ENCODE peak calls at places on chromosomes 16 and 17, in four cellular contexts. I is K562, F is transverse colon, Y is suprapubic skin. D is an unnamed sample.

GRCh38 chr17:42508426-42509164 is 27.4 kb upstream of the NAGLU start:
- DNase-seq in I (no peak), F (no peak), Y (no peak), D (no peak)

GRCh38 chr17:42287305-42288077 is 807 bp upstream of the STAT5A start:
- DNase-seq in I (peak; percentile 33), F (peak; percentile 56), Y (peak; percentile 77), D (no peak)

GRCh38 chr17:55672585-55673501 is 49.8 kb downstream of the TMEM100 start:
- DNase-seq in I (no peak), F (no peak), Y (no peak), D (no peak)

GRCh38 chr16:7990864-7991263 is 599.4 kb downstream of the TMEM114 start:
- DNase-seq in I (no peak), F (no peak), Y (no peak), D (no peak)

GRCh38 chr17:4072487-4073157 is 70.2 kb downstream of the ZZEF1 start:
- DNase-seq in I (no peak), F (no peak), Y (no peak), D (peak; percentile 23)

GRCh38 chr16:23679274-23679985 is 741 bp downstream of the PLK1 start:
- DNase-seq in I (peak; percentile 89), F (peak; percentile 56), Y (no peak), D (no peak)

GRCh38 chr17:4345569-4345968 is 20.9 kb downstream of the UBE2G1 start:
- DNase-seq in I (no peak), F (no peak), Y (no peak), D (no peak)

GRCh38 chr17:74307984-74308773 is 17.8 kb upstream of the KIF19 start:
- DNase-seq in I (no peak), F (no peak), Y (no peak), D (no peak)

GRCh38 chr17:77312786-77313599 is 172.2 kb downstream of the SEC14L1 start:
- DNase-seq in I (no peak), F (peak; percentile 73), Y (no peak), D (no peak)

GRCh38 chr16:72099377-72099818 is 5.8 kb downstream of the DHX38 start:
- DNase-seq in I (peak; percentile 57), F (peak; percentile 27), Y (no peak), D (no peak)

GRCh38 chr16:26664086-26664485 is 402.6 kb upstream of the C16orf82 start:
- DNase-seq in I (no peak), F (no peak), Y (no peak), D (no peak)

GRCh38 chr17:9645858-9646555 is 690 bp downstream of the USP43 start:
- DNase-seq in I (peak; percentile 12), F (peak; percentile 76), Y (peak; percentile 54), D (peak; percentile 63)

GRCh38 chr17:50052822-50053653 is 2.9 kb upstream of the ITGA3 start:
- DNase-seq in I (peak; percentile 31), F (no peak), Y (no peak), D (peak; percentile 68)

GRCh38 chr17:51668963-51669246 is 408.6 kb downstream of the UTP18 start:
- DNase-seq in I (no peak), F (no peak), Y (no peak), D (no peak)

GRCh38 chr17:77962349-77962748 is 3.8 kb downstream of the TNRC6C start:
- DNase-seq in I (no peak), F (no peak), Y (no peak), D (no peak)

GRCh38 chr17:28956112-28956511 is 4.8 kb upstream of the PHF12 start:
- DNase-seq in I (no peak), F (no peak), Y (no peak), D (no peak)

DNA sequence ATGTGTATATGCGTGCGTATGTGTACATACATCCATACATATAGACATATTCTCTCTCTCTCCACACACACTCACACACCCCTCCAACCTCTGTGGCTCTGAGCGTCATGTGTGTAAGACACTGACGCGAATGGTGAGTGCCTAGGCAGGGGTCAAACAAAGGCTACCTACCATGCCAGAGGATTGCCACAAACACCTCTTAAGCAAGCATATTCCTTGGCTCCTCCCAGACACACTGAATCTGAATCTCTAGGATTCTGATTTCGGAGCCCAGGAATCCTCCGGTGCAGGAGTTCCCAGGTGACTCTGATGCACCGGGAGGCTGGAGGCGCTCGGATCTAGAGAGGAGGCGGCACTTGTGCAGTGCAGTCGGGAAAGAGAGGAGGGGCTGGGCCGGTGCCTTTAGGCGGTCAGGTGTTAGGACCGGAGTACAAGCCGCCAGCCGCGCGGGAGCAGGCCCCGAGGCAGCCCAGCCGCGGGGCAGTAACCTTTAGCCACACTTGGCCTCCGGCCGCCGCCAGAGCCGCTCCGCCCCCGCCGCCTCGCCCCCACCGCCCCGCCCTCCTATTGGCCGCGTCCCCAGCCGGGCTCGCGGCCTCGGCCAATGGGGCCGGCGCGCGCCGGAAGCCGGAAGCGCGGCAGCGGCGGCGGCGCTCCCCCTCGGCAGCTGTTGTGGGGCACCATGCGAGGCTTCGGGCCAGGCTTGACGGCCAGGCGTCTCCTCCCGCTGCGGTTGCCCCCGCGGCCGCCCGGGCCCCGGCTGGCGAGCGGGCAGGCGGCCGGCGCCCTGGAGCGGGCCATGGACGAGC is at the start of gene MLYCD:
- DNase-seq in I (peak; percentile 99), F (peak; percentile 90), Y (peak; percentile 89), D (peak; percentile 71)
- TF ChIP-seq POLR2AphosphoS5 in I (no peak), F (peak; percentile 69), Y (no peak), D (peak; percentile 22)

GRCh38 chr16:31474778-31475738 is 3.1 kb downstream of the TGFB1I1 start:
- DNase-seq in I (no peak), F (no peak), Y (no peak), D (no peak)
- H3K4me1 ChIP-seq in I (peaks cover 62% of the 10 kb centered on the region), F (peaks cover 64% of the 10 kb centered on the region), Y (peaks cover 55% of the 10 kb centered on the region), D (no peaks in the 10 kb centered on the region)

DNA sequence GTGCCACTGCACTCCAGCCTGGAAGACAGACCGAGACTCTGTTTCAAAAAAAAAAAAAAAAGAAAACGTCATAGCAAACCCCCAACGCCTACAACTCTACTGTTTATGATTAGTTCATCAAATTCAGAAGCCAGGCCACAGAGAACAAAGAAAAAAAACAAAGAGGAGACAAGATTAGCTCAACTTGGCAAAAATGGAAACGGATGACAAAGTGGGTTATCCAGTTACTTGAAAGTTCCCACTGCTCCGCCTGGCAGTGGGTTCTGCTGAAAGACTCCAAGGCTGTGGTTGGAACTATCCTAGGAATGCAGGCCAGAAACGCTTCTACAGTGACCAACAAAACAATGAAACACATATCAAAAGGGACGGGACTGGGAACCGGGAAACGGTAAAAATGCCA is 53.1 kb downstream of the MRM3 start:
- DNase-seq in I (no peak), F (no peak), Y (no peak), D (no peak)
- H3K9me3 ChIP-seq in I (no peaks in the 10 kb centered on the region), F (no peaks in the 10 kb centered on the region), Y (no peaks in the 10 kb centered on the region), D (no peaks in the 10 kb centered on the region)

DNA sequence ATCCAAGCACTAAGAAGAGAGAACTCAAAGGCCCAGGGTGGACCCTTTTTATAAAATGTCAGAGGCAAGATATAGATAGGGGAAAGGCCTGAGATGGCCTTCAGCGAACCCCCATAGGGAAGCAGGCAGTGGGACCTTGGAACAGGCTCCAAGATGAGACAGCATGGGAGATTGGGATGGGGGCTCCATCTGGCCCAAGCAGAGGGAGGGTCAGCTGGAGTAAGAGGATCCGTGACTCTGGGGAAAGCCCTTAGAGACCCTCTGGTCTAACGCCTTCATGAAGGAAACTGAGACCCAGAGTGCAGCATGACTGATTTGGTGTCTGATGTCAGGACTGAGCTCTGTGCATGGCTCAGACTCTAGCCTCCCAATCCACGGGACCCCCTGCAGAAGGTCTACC is 30.8 kb downstream of the C17orf100 start:
- DNase-seq in I (no peak), F (no peak), Y (no peak), D (no peak)
- TF ChIP-seq POLR2AphosphoS5 in I (no peak), F (no peak), Y (no peak), D (no peak)

GRCh38 chr17:79033741-79034501 is 10.0 kb downstream of the C1QTNF1 start:
- DNase-seq in I (no peak), F (no peak), Y (no peak), D (peak; percentile 41)

GRCh38 chr17:79034931-79035485 is 11.0 kb downstream of the C1QTNF1 start:
- DNase-seq in I (no peak), F (no peak), Y (no peak), D (no peak)

GRCh38 chr17:79036181-79036580 is 12.2 kb downstream of the C1QTNF1 start:
- DNase-seq in I (no peak), F (no peak), Y (no peak), D (no peak)

GRCh38 chr17:79036609-79037008 is 12.6 kb downstream of the C1QTNF1 start:
- DNase-seq in I (peak; percentile 5), F (no peak), Y (no peak), D (no peak)

DNA sequence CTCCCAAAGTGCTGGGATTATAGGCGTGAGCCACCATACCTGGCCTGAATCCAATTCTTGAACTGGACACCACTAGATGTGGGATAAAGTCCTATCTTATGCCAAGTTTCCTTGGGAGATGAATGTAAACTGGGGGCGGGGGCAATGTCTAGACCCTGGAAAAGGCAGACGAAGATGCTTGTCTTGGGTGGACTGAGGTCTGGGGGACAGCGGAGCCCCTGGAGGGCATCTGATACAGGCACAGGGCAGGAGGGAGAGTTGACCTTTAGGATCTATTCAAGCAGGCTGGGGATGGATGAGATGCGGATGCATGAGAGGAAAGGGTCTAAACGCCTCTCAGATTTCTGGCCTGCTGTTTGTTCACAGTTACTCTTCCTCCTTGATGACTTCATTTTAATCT is 11.7 kb downstream of the C1QTNF1 start:
- DNase-seq in I (no peak), F (no peak), Y (no peak), D (no peak)
- H3K4me1 ChIP-seq in I (no peaks in the 10 kb centered on the region), F (peaks cover 24% of the 10 kb centered on the region), Y (peaks cover 73% of the 10 kb centered on the region), D (peaks cover 12% of the 10 kb centered on the region)

DNA sequence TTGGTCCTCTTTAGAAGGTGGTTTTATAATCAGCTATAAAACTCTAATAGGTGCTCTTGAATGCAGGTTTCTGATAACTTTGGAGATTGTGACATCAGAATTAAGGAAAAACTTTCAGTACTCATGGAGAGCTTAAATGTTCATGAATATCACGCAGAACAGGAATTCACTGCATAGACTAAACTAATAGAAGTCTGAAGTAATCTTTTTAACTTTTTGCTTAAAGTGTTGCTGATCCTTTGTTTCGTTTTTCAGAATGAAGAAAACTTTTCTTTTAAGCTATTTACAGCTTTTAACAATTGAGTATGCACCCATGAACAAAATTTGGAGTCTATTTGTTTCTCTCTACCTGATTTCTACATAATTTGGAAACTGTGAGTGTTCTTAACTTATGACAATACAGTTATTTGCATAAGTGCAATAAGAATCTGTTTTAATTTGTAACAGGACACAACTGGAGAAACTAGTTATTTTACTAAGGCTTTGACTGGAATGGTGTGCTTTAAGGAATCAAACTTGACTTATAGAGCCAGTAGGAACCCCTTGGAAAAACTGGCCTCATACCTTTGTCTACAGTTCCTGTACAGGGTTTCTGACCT is 17.0 kb upstream of the TRIM25 start:
- DNase-seq in I (no peak), F (no peak), Y (no peak), D (no peak)
- H3K9me3 ChIP-seq in I (no peaks in the 10 kb centered on the region), F (peaks cover 8% of the 10 kb centered on the region), Y (no peaks in the 10 kb centered on the region), D (no peaks in the 10 kb centered on the region)

DNA sequence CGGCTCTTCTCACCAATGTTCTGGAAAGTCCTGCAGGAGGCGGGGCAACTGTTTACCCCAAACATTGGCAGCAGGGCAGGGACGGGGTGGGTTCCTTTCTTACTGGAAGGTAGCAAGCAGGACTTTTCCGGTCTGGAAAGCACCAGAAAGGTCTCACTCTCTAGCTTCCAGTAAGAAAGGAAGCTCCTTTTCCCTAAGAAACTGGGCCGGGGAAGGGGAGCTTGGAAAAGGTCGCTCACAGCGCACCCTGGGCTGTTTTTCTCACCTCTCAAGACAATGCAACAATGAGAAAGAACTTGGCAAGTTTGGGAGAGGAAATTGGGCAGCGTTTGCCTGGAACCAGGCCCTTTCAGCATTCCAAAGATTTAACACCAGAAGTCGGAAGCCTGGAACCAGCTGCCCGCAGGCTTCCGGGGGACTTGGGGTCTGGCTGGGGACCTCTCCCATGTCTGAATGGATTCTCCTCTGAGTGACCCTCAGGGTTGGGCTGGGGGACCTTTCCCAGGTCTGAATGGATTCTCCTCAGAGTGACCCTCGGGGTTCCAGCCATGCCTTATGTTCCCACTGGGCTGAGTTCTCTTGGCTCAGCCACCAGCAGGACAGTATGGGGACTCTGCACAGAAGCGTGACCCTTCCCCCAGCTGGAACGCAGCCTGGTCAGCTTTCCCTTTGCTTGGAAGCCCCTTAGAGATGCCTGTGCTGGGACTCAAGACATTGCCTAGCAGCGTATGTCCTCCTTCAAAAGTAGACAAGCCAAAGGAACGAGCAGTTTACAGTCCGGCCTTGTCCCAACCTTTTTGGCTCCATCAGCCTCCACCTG is 166.5 kb upstream of the PLCG2 start:
- DNase-seq in I (no peak), F (no peak), Y (no peak), D (peak; percentile 53)
- TF ChIP-seq POLR2AphosphoS5 in I (no peak), F (no peak), Y (no peak), D (peak; percentile 60)